ENCODE peak calls at places on chromosome 18, in six cellular contexts. C, I, Y, S, D and X are unnamed samples. For H3K36me3, the result is how much of the 10 kb centered on the place peaks cover.

GRCh38 chr18:55763298-55763697 is 175.3 kb upstream of the TCF4 start:
- DNase-seq in S (no peak), C (peak), D (no peak), I (no peak), Y (no peak), X (peak)

GRCh38 chr18:5582054-5582453 is 38.3 kb upstream of the EPB41L3 start:
- DNase-seq in D (no peak), Y (no peak), I (no peak), C (peak), S (peak), X (peak)

GRCh38 chr18:41145526-41145925 is 809.5 kb upstream of the PIK3C3 start:
- DNase-seq in Y (no peak), I (no peak), S (no peak), C (no peak), D (no peak), X (peak)

GRCh38 chr18:32438173-32438572 is 32.5 kb downstream of the GAREM1 start:
- DNase-seq in D (peak), I (no peak), C (no peak), Y (no peak), S (peak), X (no peak)

GRCh38 chr18:32769242-32770180 is 3.3 kb downstream of the KLHL14 start:
- DNase-seq in D (no peak), I (no peak), Y (no peak), C (no peak), S (peak), X (no peak)

GRCh38 chr18:7778181-7778580 is 211.1 kb downstream of the PTPRM start:
- DNase-seq in I (no peak), Y (no peak), C (peak), D (no peak), S (no peak), X (no peak)

GRCh38 chr18:4444306-4444705 is 10.8 kb downstream of the DLGAP1 start:
- DNase-seq in S (no peak), C (no peak), D (no peak), Y (no peak), I (peak), X (no peak)

GRCh38 chr18:30889582-30890301 is 152.8 kb downstream of the DSC3 start:
- DNase-seq in Y (no peak), S (peak), I (peak), C (peak), D (no peak), X (peak)

GRCh38 chr18:12455511-12455910 is 47.8 kb downstream of the PRELID3A start:
- DNase-seq in I (no peak), C (peak), D (no peak), Y (no peak), S (no peak), X (no peak)

GRCh38 chr18:65751145-65752085 is 603 bp downstream of the CDH7 start:
- DNase-seq in I (no peak), C (peak), S (no peak), Y (no peak), D (no peak), X (no peak)

GRCh38 chr18:76490701-76491171 is 4.3 kb downstream of the ZNF516 start:
- DNase-seq in Y (peak), I (peak), S (peak), C (peak), D (no peak), X (peak)

GRCh38 chr18:48667276-48668254 is 128.7 kb downstream of the CTIF start:
- DNase-seq in C (peak), I (peak), S (peak), Y (no peak), D (no peak), X (peak)

GRCh38 chr18:11149441-11150270 is at the start of gene PIEZO2:
- DNase-seq in D (peak), C (peak), S (peak), Y (peak), I (peak), X (peak)

GRCh38 chr18:55323051-55323994 is 264.7 kb downstream of the TCF4 start:
- DNase-seq in C (peak), Y (no peak), D (no peak), I (no peak), S (no peak), X (peak)

GRCh38 chr18:30192216-30192615 is 850.3 kb downstream of the DSC3 start:
- DNase-seq in S (peak), C (no peak), D (no peak), Y (no peak), I (no peak), X (no peak)

GRCh38 chr18:14577971-14578370 is 34.6 kb upstream of the POTEC start:
- DNase-seq in Y (no peak), D (no peak), C (no peak), I (no peak), S (no peak), X (no peak)

GRCh38 chr18:71442830-71443229 is 1101.3 kb downstream of the CBLN2 start:
- DNase-seq in I (no peak), D (no peak), C (peak), S (no peak), Y (no peak), X (no peak)

GRCh38 chr18:31049189-31049588 is 6.6 kb upstream of the DSC3 start:
- DNase-seq in Y (no peak), I (peak), C (no peak), D (no peak), S (no peak), X (no peak)

GRCh38 chr18:5619381-5619780 is 75.6 kb upstream of the EPB41L3 start:
- DNase-seq in S (no peak), I (peak), C (no peak), D (no peak), Y (no peak), X (no peak)

GRCh38 chr18:9550413-9550812 is 63.9 kb downstream of the PPP4R1 start:
- DNase-seq in I (no peak), Y (no peak), S (no peak), C (no peak), D (no peak), X (no peak)
- H3K36me3 ChIP-seq in I (under half), Y (half or more), S (half or more), C (under half), D (half or more), X (half or more)

GRCh38 chr18:8823530-8823929 is 118.2 kb downstream of the MTCL1 start:
- DNase-seq in D (no peak), S (no peak), C (no peak), Y (no peak), I (no peak), X (no peak)
- H3K36me3 ChIP-seq in D (under half), S (under half), C (under half), Y (half or more), I (under half), X (half or more)

DNA sequence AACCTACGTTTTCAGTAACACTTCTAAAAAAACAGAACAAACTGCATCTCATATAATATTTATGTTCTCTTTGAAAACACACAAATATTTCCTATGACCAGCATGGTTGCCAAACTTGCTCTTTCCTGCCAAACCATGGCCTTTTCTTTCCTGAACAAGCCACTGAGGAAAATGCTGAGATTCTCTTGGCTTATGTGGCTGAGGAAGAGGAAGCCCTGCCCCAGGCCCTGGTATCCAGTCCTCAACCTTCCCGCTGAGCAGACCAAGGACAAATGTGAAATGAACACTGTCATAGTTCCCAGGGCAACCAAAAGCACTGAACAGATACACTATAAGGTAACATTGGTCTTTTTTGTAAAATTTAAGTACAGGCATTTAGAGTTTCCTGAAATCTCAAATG is 35.9 kb upstream of the NARS1 start:
- DNase-seq in S (no peak), C (no peak), Y (no peak), I (no peak), D (no peak), X (no peak)
- H3K36me3 ChIP-seq in S (under half), C (under half), Y (half or more), I (under half), D (half or more), X (under half)

DNA sequence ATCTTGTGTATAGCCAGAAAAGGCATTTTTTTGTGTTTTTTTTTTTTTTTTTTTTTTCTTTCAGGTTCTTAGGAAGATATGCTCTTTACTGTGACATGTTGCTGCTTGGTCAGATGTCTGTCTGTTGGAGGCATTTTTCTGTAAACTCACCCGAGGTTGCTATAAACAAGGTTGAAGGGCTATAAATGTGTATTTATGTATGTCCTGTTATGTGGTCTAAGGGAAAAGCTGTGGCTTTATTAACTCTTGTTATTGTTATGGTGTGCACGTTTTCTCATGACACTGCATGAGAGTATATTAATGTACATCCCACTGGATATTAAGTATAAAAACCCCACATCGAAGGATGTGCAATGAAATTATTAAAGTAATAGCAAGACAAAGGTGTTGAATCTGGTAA is 102.0 kb downstream of the ZNF532 start:
- DNase-seq in S (no peak), I (no peak), Y (no peak), C (no peak), D (no peak), X (no peak)
- H3K36me3 ChIP-seq in S (half or more), I (under half), Y (under half), C (under half), D (under half), X (under half)

DNA sequence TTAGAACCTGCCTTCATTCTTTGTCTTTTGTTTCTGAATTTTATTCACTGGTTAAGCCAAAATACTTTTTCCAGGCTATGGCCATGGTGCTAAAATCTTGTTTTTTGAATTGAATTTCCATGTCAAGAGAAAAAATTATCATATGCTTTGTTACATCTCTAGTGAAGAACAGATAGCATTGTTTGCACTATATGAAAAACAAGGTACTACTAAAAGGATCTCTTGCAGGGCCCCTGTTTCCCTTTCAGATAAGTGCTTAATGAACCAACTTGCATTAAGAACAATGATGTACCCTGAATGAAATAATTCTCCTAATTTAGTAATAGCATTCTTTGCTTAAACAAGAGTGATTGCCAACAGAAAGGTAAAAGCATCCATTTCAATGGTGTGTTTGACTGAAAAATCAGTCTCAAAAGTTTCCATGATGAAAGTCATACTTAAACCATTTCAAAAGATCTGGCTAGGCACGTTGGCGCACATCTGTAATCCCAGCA is 4.3 kb upstream of the MYL12B start:
- DNase-seq in I (no peak), Y (no peak), S (no peak), C (no peak), D (no peak), X (no peak)
- H3K36me3 ChIP-seq in I (under half), Y (half or more), S (half or more), C (under half), D (half or more), X (half or more)

DNA sequence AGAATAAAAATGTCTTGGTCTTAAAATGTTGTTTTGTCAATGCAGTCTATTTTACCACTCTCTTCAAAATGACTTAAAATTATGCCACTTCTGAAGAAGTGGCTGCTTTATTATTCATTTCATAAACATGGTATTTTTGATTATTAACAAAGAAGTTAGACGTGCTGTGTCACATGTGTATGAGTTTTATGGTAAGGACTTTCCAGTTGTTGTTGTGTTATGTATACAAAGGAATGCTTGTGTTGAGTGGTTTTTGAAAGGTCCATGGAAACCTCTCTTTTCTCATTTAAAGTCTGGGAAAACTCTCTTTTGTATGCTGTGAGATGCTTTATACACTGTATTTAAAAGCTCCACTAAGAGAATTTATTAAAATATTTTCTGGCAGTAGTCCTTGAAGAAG is 116.2 kb downstream of the MTCL1 start:
- DNase-seq in D (no peak), Y (no peak), C (no peak), S (no peak), I (no peak), X (no peak)
- H3K36me3 ChIP-seq in D (under half), Y (half or more), C (under half), S (under half), I (under half), X (under half)

GRCh38 chr18:63346471-63347183 is 20.4 kb downstream of the KDSR start:
- DNase-seq in I (no peak), S (no peak), C (peak), Y (no peak), D (no peak), X (no peak)
- H3K36me3 ChIP-seq in I (under half), S (half or more), C (under half), Y (half or more), D (half or more), X (half or more)

GRCh38 chr18:36522503-36522902 is 225.0 kb downstream of the FHOD3 start:
- DNase-seq in D (no peak), Y (no peak), C (no peak), I (no peak), S (no peak), X (no peak)
- H3K36me3 ChIP-seq in D (under half), Y (under half), C (under half), I (under half), S (under half), X (under half)

DNA sequence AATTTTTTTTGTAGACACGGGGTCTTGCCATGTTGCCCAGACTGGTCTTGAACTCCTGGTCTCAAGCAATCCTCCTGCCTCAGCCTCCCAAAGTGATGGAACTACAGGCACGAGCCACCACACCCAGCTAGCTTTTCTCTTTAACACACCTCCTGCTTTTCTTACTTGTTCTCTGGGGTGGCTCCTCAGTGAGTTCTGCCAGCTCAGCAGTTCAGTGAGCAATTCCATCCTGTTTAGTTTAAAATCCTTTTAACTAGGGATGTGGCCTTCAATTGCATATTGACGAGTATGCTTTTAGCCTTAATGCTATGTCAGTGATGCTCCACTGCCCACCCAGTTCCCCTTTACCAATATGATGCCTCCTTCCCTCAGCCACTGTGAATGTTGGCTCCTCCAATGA is 16.1 kb downstream of the ZNF397 start:
- DNase-seq in Y (no peak), I (no peak), S (no peak), C (no peak), D (no peak), X (no peak)
- H3K36me3 ChIP-seq in Y (half or more), I (under half), S (under half), C (under half), D (half or more), X (half or more)